ENCODE peak calls at places on chromosomes 2 and 18, in four cellular contexts. K is K562, E is H1, A is GM12878. P is an unnamed sample. For H3K79me2, the result is how much of the 10 kb centered on the place peaks cover.

GRCh38 chr2:59737313-59737712 is 816.1 kb downstream of the BCL11A start:
- DNase-seq in K (no peak), E (no peak), A (no peak), P (no peak)

GRCh38 chr2:70690846-70691245 is 77.2 kb downstream of the ADD2 start:
- DNase-seq in K (no peak), E (no peak), A (no peak), P (no peak)

GRCh38 chr2:53104263-53104662 is 663.3 kb upstream of the CHAC2 start:
- DNase-seq in K (no peak), E (no peak), A (no peak), P (peak)

GRCh38 chr2:189424956-189425355 is 16.3 kb upstream of the WDR75 start:
- DNase-seq in K (no peak), E (no peak), A (no peak), P (no peak)

GRCh38 chr2:107336536-107336935 is 450.6 kb upstream of the ST6GAL2 start:
- DNase-seq in K (no peak), E (no peak), A (no peak), P (no peak)

GRCh38 chr2:227325824-227326195 is 759 bp downstream of the MFF start:
- DNase-seq in K (peak), E (no peak), A (no peak), P (no peak)

GRCh38 chr2:67463810-67464209 is 66.7 kb downstream of the ETAA1 start:
- DNase-seq in K (peak), E (no peak), A (no peak), P (peak)

GRCh38 chr18:12597775-12598174 is 60.1 kb downstream of the SPIRE1 start:
- DNase-seq in K (no peak), E (no peak), A (no peak), P (peak)

GRCh38 chr18:76709659-76710645 is 112.4 kb upstream of the ZNF236 start:
- DNase-seq in K (peak), E (peak), A (peak), P (peak)

GRCh38 chr18:47772374-47773248 is 157.8 kb downstream of the SMAD2 start:
- DNase-seq in K (peak), E (peak), A (no peak), P (peak)

GRCh38 chr18:72985686-72986085 is 117.9 kb upstream of the NETO1 start:
- DNase-seq in K (no peak), E (no peak), A (peak), P (no peak)

GRCh38 chr2:144886847-144887246 is 366.9 kb upstream of the ZEB2 start:
- DNase-seq in K (no peak), E (no peak), A (no peak), P (no peak)

GRCh38 chr2:236352761-236353593 is 88.8 kb upstream of the ASB18 start:
- DNase-seq in K (peak), E (no peak), A (no peak), P (peak)

GRCh38 chr2:6865346-6866238 is at the start of gene CMPK2:
- DNase-seq in K (peak), E (peak), A (peak), P (no peak)

GRCh38 chr2:207316906-207317305 is 151.2 kb upstream of the KLF7 start:
- DNase-seq in K (no peak), E (no peak), A (no peak), P (no peak)

GRCh38 chr18:3151379-3152264 is 68.1 kb downstream of the MYOM1 start:
- DNase-seq in K (peak), E (no peak), A (no peak), P (no peak)

GRCh38 chr18:53991805-53992204 is 232.7 kb downstream of the MBD2 start:
- DNase-seq in K (no peak), E (no peak), A (no peak), P (no peak)

GRCh38 chr2:198776616-198777406 is 680.9 kb downstream of the SATB2 start:
- DNase-seq in K (no peak), E (no peak), A (no peak), P (no peak)

GRCh38 chr2:198774576-198774975 is 683.2 kb downstream of the SATB2 start:
- DNase-seq in K (no peak), E (no peak), A (no peak), P (no peak)

DNA sequence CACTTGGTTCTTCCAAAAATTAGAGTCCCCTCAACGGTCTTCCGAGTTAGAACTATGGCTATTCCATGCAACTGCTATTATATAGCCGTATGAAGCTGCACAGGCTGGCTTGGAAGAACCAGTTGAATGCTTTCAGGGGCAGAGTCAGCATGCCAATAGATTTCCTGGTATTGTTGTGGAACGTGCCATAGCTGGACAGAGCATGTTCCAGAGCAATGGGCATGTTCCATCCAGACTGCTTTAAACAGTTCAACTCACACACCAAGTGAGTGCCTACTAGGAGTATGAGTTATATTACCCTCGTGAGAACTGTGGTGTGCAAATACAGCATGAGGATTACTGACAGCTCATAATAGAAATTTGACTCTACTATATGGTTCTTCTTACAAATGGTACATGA is 682.0 kb downstream of the SATB2 start:
- DNase-seq in K (no peak), E (no peak), A (no peak), P (no peak)
- TF ChIP-seq EGR1 in K (no peak), E (no peak), A (no peak), P (no peak)

GRCh38 chr2:187545238-187545751 is 8.9 kb downstream of the TFPI start:
- DNase-seq in K (no peak), E (no peak), A (no peak), P (no peak)
- H3K79me2 ChIP-seq in K (half or more), E (under half), A (under half), P (under half)

GRCh38 chr2:10254373-10255188 is 48.1 kb upstream of the HPCAL1 start:
- DNase-seq in K (peak), E (no peak), A (no peak), P (no peak)
- TF ChIP-seq EGR1 in K (no peak), E (no peak), A (no peak), P (no peak)

GRCh38 chr2:208359632-208359986 is 47.0 kb upstream of the PTH2R start:
- DNase-seq in K (no peak), E (peak), A (no peak), P (no peak)

GRCh38 chr2:208360259-208361076 is 46.1 kb upstream of the PTH2R start:
- DNase-seq in K (no peak), E (no peak), A (no peak), P (no peak)

GRCh38 chr2:208358758-208359631 is 47.6 kb upstream of the PTH2R start:
- DNase-seq in K (no peak), E (no peak), A (no peak), P (no peak)

GRCh38 chr2:208363485-208363884 is 43.1 kb upstream of the PTH2R start:
- DNase-seq in K (no peak), E (no peak), A (peak), P (no peak)

GRCh38 chr2:208361077-208361441 is 45.5 kb upstream of the PTH2R start:
- DNase-seq in K (no peak), E (no peak), A (no peak), P (no peak)
- H3K79me2 ChIP-seq in K (under half), E (under half), A (under half), P (under half)

GRCh38 chr2:200242553-200242952 is 63.9 kb upstream of the SPATS2L start:
- DNase-seq in K (no peak), E (no peak), A (no peak), P (no peak)

GRCh38 chr2:200235533-200235932 is 71.0 kb upstream of the SPATS2L start:
- DNase-seq in K (no peak), E (no peak), A (no peak), P (no peak)

DNA sequence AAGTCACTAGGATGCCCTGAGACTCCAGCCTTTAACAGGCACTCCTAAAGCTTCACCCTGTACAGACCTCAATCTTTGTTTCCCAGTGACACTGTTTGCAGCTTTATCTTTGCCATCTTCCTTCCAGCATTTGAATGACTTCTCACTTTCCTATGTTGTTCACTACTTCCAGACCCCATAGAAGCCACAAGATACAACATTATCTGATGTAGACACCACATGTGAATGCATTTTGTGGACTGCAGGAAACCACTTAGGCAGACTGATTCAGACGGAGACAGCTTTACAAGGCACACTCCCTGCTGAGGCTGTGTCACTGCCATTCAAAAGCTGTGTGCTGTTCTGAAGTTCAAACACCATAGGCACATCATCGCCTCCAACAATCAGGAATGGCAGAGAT is 67.3 kb upstream of the SPATS2L start:
- DNase-seq in K (no peak), E (no peak), A (no peak), P (no peak)
- TF ChIP-seq EGR1 in K (no peak), E (no peak), A (no peak), P (no peak)

GRCh38 chr2:201263774-201264173 is 3.4 kb downstream of the CASP8 start:
- DNase-seq in K (no peak), E (no peak), A (no peak), P (no peak)
- H3K79me2 ChIP-seq in K (half or more), E (under half), A (under half), P (half or more)

DNA sequence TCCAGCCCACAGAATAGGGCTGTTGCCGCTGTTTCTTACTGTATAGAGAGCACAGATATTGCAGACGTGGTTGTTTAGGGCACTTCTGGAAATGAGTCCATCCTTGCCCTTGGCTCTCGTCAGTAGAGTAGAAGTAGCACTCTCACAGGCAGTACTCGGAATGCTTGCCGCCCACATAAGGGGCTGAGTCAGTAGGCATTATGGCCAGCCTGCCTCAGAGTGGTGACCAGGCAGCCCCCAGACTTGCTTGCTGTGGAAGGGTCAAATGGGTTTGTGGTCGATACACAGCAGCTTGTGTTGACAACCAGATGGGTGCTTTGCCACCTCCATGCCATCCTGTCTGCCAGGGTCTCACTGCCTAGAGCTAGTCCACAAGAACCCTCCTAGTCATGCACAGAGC is 38.7 kb downstream of the PLEKHB2 start:
- DNase-seq in K (no peak), E (no peak), A (no peak), P (no peak)
- TF ChIP-seq EGR1 in K (no peak), E (no peak), A (no peak), P (no peak)